ENCODE peak calls at places on chromosomes 6 and 20, in ten cellular contexts. T, S, Y, N, X, A, W, M, L and K are unnamed samples.
A peak's percentile ranks its signal among the peaks of the same experiment; 100 is the strongest.

GRCh38 chr20:7650481-7650880 is 289.8 kb downstream of the HAO1 start:
- DNase-seq in W (no peak), X (no peak), M (no peak), T (peak; percentile 5), N (no peak), A (no peak), S (no peak), Y (peak; percentile 38), L (peak; percentile 45), K (no peak)

GRCh38 chr20:34420975-34421374 is 57.9 kb downstream of the ITCH start:
- DNase-seq in Y (no peak), T (no peak), N (no peak), M (no peak), L (no peak), A (no peak), S (no peak), W (no peak), X (no peak), K (no peak)

GRCh38 chr6:161369339-161369738 is 95.5 kb upstream of the AGPAT4 start:
- DNase-seq in A (no peak), L (peak; percentile 75), N (no peak), M (no peak), X (no peak), Y (no peak), T (peak; percentile 39), S (no peak), W (no peak), K (no peak)

GRCh38 chr6:42368156-42368555 is 83.6 kb downstream of the TRERF1 start:
- DNase-seq in L (no peak), Y (no peak), N (peak; percentile 37), A (no peak), W (no peak), M (no peak), T (no peak), S (no peak), X (no peak), K (no peak)

GRCh38 chr6:25112207-25112874 is 166.8 kb upstream of the CARMIL1 start:
- DNase-seq in A (peak; percentile 65), Y (no peak), S (no peak), L (peak; percentile 60), W (no peak), T (no peak), X (no peak), N (no peak), M (no peak), K (no peak)

GRCh38 chr6:46078294-46078693 is 51.5 kb upstream of the ENPP4 start:
- DNase-seq in Y (no peak), S (no peak), A (no peak), N (no peak), W (no peak), X (no peak), T (no peak), L (no peak), M (no peak), K (no peak)

GRCh38 chr6:16337280-16337975 is 99.0 kb downstream of the GMPR start:
- DNase-seq in M (no peak), S (peak; percentile 75), Y (peak; percentile 97), N (no peak), W (peak; percentile 98), A (peak; percentile 37), X (peak; percentile 70), T (peak; percentile 71), L (peak; percentile 88), K (peak; percentile 63)

GRCh38 chr6:152575621-152576150 is 61.5 kb downstream of the SYNE1 start:
- DNase-seq in Y (no peak), L (peak; percentile 48), X (peak; percentile 33), N (no peak), T (peak; percentile 37), M (no peak), W (no peak), A (peak; percentile 78), S (no peak), K (no peak)

GRCh38 chr20:62141397-62142251 is 1.6 kb downstream of the PSMA7 start:
- DNase-seq in M (no peak), A (no peak), T (peak; percentile 22), W (no peak), S (no peak), L (peak; percentile 66), Y (no peak), X (no peak), N (no peak), K (no peak)

DNA sequence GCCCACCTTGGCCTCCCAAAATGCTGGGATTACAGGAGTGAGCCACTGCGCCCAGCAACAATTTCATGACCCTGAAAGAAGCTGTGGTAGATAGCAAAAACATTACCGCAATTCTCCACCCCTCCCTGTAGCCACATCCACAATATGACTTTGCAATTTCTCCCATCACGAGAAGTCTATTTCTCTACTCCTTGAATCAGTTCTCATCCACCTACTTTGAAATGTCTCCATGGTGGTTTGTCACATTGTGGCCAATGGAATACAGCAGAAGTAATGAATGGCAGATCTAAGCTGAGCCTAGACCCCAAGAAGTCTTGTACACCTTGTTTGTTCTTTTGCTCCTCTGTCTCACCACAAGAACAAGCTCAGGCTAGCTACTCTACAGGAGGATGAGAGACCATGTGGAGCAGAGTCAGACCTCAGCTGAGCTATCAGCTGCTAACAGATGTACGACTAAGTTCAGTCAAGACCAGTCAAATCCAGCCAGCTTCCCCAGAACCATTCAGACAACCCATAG is 6.3 kb downstream of the OXT start:
- DNase-seq in W (peak; percentile 9), A (no peak), M (no peak), T (no peak), N (no peak), X (no peak), L (no peak), Y (no peak), S (no peak), K (no peak)
- H3K9me3 ChIP-seq in W (no peaks in the 10 kb centered on the region), A (no peaks in the 10 kb centered on the region), M (peaks cover 10% of the 10 kb centered on the region), T (no peaks in the 10 kb centered on the region), N (no peaks in the 10 kb centered on the region), X (no peaks in the 10 kb centered on the region), L (no peaks in the 10 kb centered on the region), Y (no peaks in the 10 kb centered on the region), S (no peaks in the 10 kb centered on the region), K (peaks cover 4% of the 10 kb centered on the region)

DNA sequence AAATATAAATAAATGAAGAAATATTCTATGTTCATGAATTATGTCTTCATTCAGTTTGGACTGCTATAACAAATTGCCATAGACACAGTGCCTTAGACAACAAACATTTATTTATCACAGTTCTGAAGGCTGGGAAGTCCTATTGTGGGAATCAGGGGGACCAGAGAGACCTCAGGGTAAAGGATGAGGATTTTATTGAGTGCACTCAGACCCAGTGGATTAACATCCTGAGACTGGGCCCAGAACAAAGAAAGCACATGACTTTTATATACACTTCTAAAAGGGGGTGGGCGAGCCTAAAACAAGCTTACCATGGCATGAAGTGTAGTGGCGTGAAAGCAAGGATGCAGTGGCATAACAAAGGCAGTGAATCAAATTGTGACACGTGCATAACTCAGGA is 26.9 kb upstream of the CBLN4 start:
- DNase-seq in M (no peak), Y (no peak), S (no peak), T (no peak), N (no peak), L (peak; percentile 1), A (no peak), X (no peak), W (no peak), K (no peak)
- H3K9me3 ChIP-seq in M (peaks cover 71% of the 10 kb centered on the region), Y (peaks cover 30% of the 10 kb centered on the region), S (no peaks in the 10 kb centered on the region), T (peaks cover 20% of the 10 kb centered on the region), N (peaks cover 6% of the 10 kb centered on the region), L (peaks cover 50% of the 10 kb centered on the region), A (no peaks in the 10 kb centered on the region), X (peaks cover 60% of the 10 kb centered on the region), W (peaks cover 6% of the 10 kb centered on the region), K (peaks cover 2% of the 10 kb centered on the region)

GRCh38 chr6:170082067-170082466 is 208.8 kb downstream of the DLL1 start:
- DNase-seq in S (no peak), A (no peak), X (peak; percentile 21), Y (no peak), N (no peak), W (peak; percentile 50), M (no peak), L (no peak), T (peak; percentile 1), K (no peak)

GRCh38 chr6:170082531-170083187 is 208.2 kb downstream of the DLL1 start:
- DNase-seq in W (peak; percentile 16), N (no peak), Y (no peak), X (peak; percentile 21), A (no peak), M (peak; percentile 22), L (no peak), S (no peak), T (peak; percentile 0), K (no peak)

GRCh38 chr6:170080169-170080827 is 210.6 kb downstream of the DLL1 start:
- DNase-seq in X (peak; percentile 18), W (peak; percentile 63), L (no peak), N (no peak), A (no peak), M (no peak), S (no peak), Y (no peak), T (no peak), K (no peak)

GRCh38 chr6:170080828-170081368 is 210.0 kb downstream of the DLL1 start:
- DNase-seq in X (peak; percentile 24), T (peak; percentile 16), S (no peak), W (peak; percentile 74), M (peak; percentile 21), N (no peak), A (no peak), Y (peak; percentile 4), L (no peak), K (no peak)

GRCh38 chr6:170081556-170081955 is 209.3 kb downstream of the DLL1 start:
- DNase-seq in W (peak; percentile 25), M (no peak), L (no peak), N (no peak), T (peak; percentile 0), Y (no peak), S (peak; percentile 6), A (no peak), X (no peak), K (no peak)
- H3K9me3 ChIP-seq in W (no peaks in the 10 kb centered on the region), M (peaks cover 7% of the 10 kb centered on the region), L (peaks cover 3% of the 10 kb centered on the region), N (no peaks in the 10 kb centered on the region), T (no peaks in the 10 kb centered on the region), Y (no peaks in the 10 kb centered on the region), S (no peaks in the 10 kb centered on the region), A (no peaks in the 10 kb centered on the region), X (no peaks in the 10 kb centered on the region), K (no peaks in the 10 kb centered on the region)

GRCh38 chr6:106805771-106806170 is 168.8 kb downstream of the CD24 start:
- DNase-seq in S (no peak), N (no peak), T (no peak), X (no peak), Y (no peak), A (no peak), M (no peak), L (no peak), W (no peak), K (no peak)

GRCh38 chr6:106805017-106805335 is 169.6 kb downstream of the CD24 start:
- DNase-seq in Y (no peak), N (no peak), W (no peak), X (no peak), A (no peak), S (no peak), L (no peak), M (no peak), T (no peak), K (no peak)

GRCh38 chr6:106807946-106808611 is 166.4 kb downstream of the CD24 start:
- DNase-seq in M (no peak), L (no peak), N (no peak), T (no peak), X (no peak), A (no peak), Y (no peak), W (no peak), S (no peak), K (no peak)

GRCh38 chr6:106811088-106811686 is 163.3 kb downstream of the CD24 start:
- DNase-seq in W (no peak), N (no peak), L (no peak), S (no peak), Y (no peak), A (no peak), X (no peak), T (no peak), M (no peak), K (no peak)

GRCh38 chr6:106808758-106809157 is 165.8 kb downstream of the CD24 start:
- DNase-seq in M (no peak), W (no peak), A (no peak), Y (no peak), S (no peak), X (no peak), N (no peak), T (no peak), L (no peak), K (no peak)
- H3K9me3 ChIP-seq in M (peaks cover 31% of the 10 kb centered on the region), W (peaks cover 12% of the 10 kb centered on the region), A (peaks cover 6% of the 10 kb centered on the region), Y (peaks cover 45% of the 10 kb centered on the region), S (peaks cover 13% of the 10 kb centered on the region), X (peaks cover 50% of the 10 kb centered on the region), N (peaks cover 7% of the 10 kb centered on the region), T (peaks cover 34% of the 10 kb centered on the region), L (peaks cover 62% of the 10 kb centered on the region), K (peaks cover 12% of the 10 kb centered on the region)